ENCODE peak calls at places on chromosome X, in ten cellular contexts. K is fibroblast of lung, X is hepatocyte, H is SK-N-SH, R is OCI-LY7, Z is mesenchymal stem cell, L is HCT116, E is H9, W is osteoblast, B is IMR-90. A is an unnamed sample.

GRCh38 chrX:117803463-117803862 is 313.1 kb downstream of the KLHL13 start:
- DNase-seq in K (no peak), X (no peak), H (no peak), R (no peak), Z (no peak), L (no peak), E (no peak), W (no peak), B (no peak), A (no peak)

GRCh38 chrX:42755820-42756219 is 22.1 kb downstream of the PPP1R2C start:
- DNase-seq in K (peak; percentile 72), X (peak; percentile 19), H (no peak), R (no peak), Z (peak; percentile 43), L (no peak), E (no peak), W (peak; percentile 53), B (peak; percentile 42), A (no peak)

GRCh38 chrX:97740886-97741285 is 857.2 kb downstream of the RPA4 start:
- DNase-seq in K (peak; percentile 16), X (peak; percentile 11), H (no peak), R (no peak), Z (no peak), L (no peak), E (no peak), W (no peak), B (no peak), A (no peak)

GRCh38 chrX:37627602-37628001 is 56.1 kb downstream of the LANCL3 start:
- DNase-seq in K (no peak), X (no peak), H (no peak), R (no peak), Z (no peak), L (no peak), E (no peak), W (no peak), B (no peak), A (no peak)

GRCh38 chrX:9416562-9417319 is 48.1 kb upstream of the TBL1X start:
- DNase-seq in K (peak; percentile 14), X (no peak), H (no peak), R (no peak), Z (peak; percentile 24), L (no peak), E (no peak), W (no peak), B (peak; percentile 62), A (no peak)

GRCh38 chrX:33686105-33686504 is 446.0 kb downstream of the FAM47A start:
- DNase-seq in K (no peak), X (no peak), H (no peak), R (no peak), Z (no peak), L (no peak), E (no peak), W (no peak), B (no peak), A (no peak)

GRCh38 chrX:1434871-1435240 is 17.9 kb downstream of the ASMTL start:
- DNase-seq in K (no peak), X (no peak), H (no peak), R (no peak), Z (no peak), L (no peak), E (no peak), W (no peak), B (no peak), A (no peak)

GRCh38 chrX:150564838-150565237 is 3.6 kb upstream of the MTM1 start:
- DNase-seq in K (no peak), X (no peak), H (no peak), R (no peak), Z (no peak), L (no peak), E (no peak), W (no peak), B (no peak), A (no peak)

GRCh38 chrX:153495362-153495751 is 577 bp downstream of the BGN start:
- DNase-seq in K (peak; percentile 39), X (peak; percentile 46), H (no peak), R (no peak), Z (no peak), L (no peak), E (no peak), W (no peak), B (peak; percentile 37), A (no peak)

GRCh38 chrX:31139966-31140365 is 68.1 kb upstream of the FTHL17 start:
- DNase-seq in K (peak; percentile 6), X (no peak), H (no peak), R (no peak), Z (peak; percentile 3), L (no peak), E (no peak), W (no peak), B (no peak), A (no peak)

GRCh38 chrX:41728125-41728524 is 4.1 kb downstream of the GPR82 start:
- DNase-seq in K (no peak), X (no peak), H (no peak), R (no peak), Z (no peak), L (no peak), E (no peak), W (no peak), B (no peak), A (no peak)

GRCh38 chrX:15335135-15336022 is at the start of gene PIGA:
- DNase-seq in K (peak; percentile 96), X (peak; percentile 96), H (peak; percentile 89), R (peak; percentile 94), Z (peak; percentile 97), L (peak; percentile 89), E (peak; percentile 97), W (peak; percentile 93), B (peak; percentile 96), A (peak; percentile 84)
- H2AFZ ChIP-seq in K (peak within 1 kb of the TSS; percentile 62), X (peak within 1 kb of the TSS; percentile 14), H (peak within 1 kb of the TSS; percentile 74), R (peak within 1 kb of the TSS; percentile 93), Z (peak within 1 kb of the TSS; percentile 77), L (peak within 1 kb of the TSS; percentile 88), E (no peak within 1 kb of the TSS), W (peak within 1 kb of the TSS; percentile 67), B (peak within 1 kb of the TSS; percentile 86), A (peak within 1 kb of the TSS; percentile 62)

GRCh38 chrX:101368800-101369199 is 17.2 kb downstream of the BTK start:
- DNase-seq in K (no peak), X (no peak), H (no peak), R (peak; percentile 77), Z (no peak), L (no peak), E (no peak), W (no peak), B (no peak), A (no peak)

GRCh38 chrX:101370888-101371504 is 15.0 kb downstream of the BTK start:
- DNase-seq in K (no peak), X (no peak), H (no peak), R (peak; percentile 79), Z (no peak), L (no peak), E (no peak), W (no peak), B (no peak), A (no peak)

GRCh38 chrX:101369687-101370086 is 16.3 kb downstream of the BTK start:
- DNase-seq in K (no peak), X (no peak), H (no peak), R (no peak), Z (no peak), L (no peak), E (no peak), W (no peak), B (no peak), A (no peak)
- H2AFZ ChIP-seq in K (no peak overlapping the region), X (no peak overlapping the region), H (no peak overlapping the region), R (no peak overlapping the region), Z (no peak overlapping the region), L (no peak overlapping the region), E (no peak overlapping the region), W (no peak overlapping the region), B (no peak overlapping the region), A (no peak overlapping the region)

GRCh38 chrX:39212456-39212855 is 411.2 kb downstream of the MID1IP1 start:
- DNase-seq in K (no peak), X (no peak), H (no peak), R (no peak), Z (no peak), L (no peak), E (no peak), W (no peak), B (no peak), A (no peak)

GRCh38 chrX:39214380-39215126 is 413.3 kb downstream of the MID1IP1 start:
- DNase-seq in K (no peak), X (no peak), H (no peak), R (no peak), Z (no peak), L (no peak), E (no peak), W (no peak), B (no peak), A (no peak)

GRCh38 chrX:39206746-39207145 is 405.5 kb downstream of the MID1IP1 start:
- DNase-seq in K (no peak), X (no peak), H (no peak), R (no peak), Z (no peak), L (no peak), E (no peak), W (no peak), B (no peak), A (no peak)

DNA sequence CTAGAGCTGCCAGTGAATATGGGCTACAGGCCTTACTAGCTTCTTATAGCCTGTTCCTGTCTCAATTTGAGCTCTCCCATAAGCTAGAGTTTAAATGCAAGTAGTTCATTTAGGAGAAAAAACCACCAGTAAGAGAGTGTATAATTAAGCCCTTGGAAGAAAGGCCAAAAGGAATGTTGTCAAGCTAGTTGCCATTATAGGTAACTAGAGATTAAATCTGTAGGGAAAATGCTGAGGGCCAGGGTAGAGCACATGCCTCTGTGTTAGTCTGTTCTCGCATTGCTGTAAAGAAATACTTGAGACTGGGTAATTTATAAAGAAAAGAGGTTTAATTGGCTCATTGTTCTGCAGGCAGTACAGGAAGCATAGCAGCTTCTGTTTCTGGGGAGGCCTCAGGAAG is 410.2 kb downstream of the MID1IP1 start:
- DNase-seq in K (no peak), X (no peak), H (no peak), R (no peak), Z (no peak), L (no peak), E (no peak), W (no peak), B (no peak), A (no peak)
- H2AFZ ChIP-seq in K (no peak overlapping the region), X (no peak overlapping the region), H (no peak overlapping the region), R (no peak overlapping the region), Z (no peak overlapping the region), L (no peak overlapping the region), E (no peak overlapping the region), W (no peak overlapping the region), B (no peak overlapping the region), A (no peak overlapping the region)

GRCh38 chrX:131747173-131747572 is 203.3 kb downstream of the OR13H1 start:
- DNase-seq in K (peak; percentile 79), X (no peak), H (peak; percentile 39), R (no peak), Z (no peak), L (no peak), E (no peak), W (peak; percentile 77), B (peak; percentile 90), A (no peak)
- H2AFZ ChIP-seq in K (peak overlapping the region; percentile 57), X (no peak overlapping the region), H (peak overlapping the region; percentile 94), R (no peak overlapping the region), Z (no peak overlapping the region), L (no peak overlapping the region), E (no peak overlapping the region), W (peak overlapping the region; percentile 93), B (peak overlapping the region; percentile 94), A (no peak overlapping the region)

GRCh38 chrX:64151911-64152310 is 53.6 kb downstream of the AMER1 start:
- DNase-seq in K (no peak), X (no peak), H (no peak), R (no peak), Z (no peak), L (no peak), E (no peak), W (no peak), B (no peak), A (no peak)
- H2AFZ ChIP-seq in K (no peak overlapping the region), X (no peak overlapping the region), H (no peak overlapping the region), R (no peak overlapping the region), Z (no peak overlapping the region), L (no peak overlapping the region), E (no peak overlapping the region), W (no peak overlapping the region), B (no peak overlapping the region), A (no peak overlapping the region)

A was measured in H1.